ENCODE peak calls at places on chromosomes 5 and 9, in seven cellular contexts. F, A, M, X, P, S and I are unnamed samples.

GRCh38 chr5:57445006-57445714 is 37.5 kb downstream of the ACTBL2 start:
- DNase-seq in F (no peak), A (peak), M (no peak), X (no peak), P (no peak), S (no peak), I (no peak)

GRCh38 chr9:98569491-98569890 is 139.2 kb downstream of the GABBR2 start:
- DNase-seq in F (no peak), A (no peak), M (no peak), X (no peak), P (no peak), S (no peak), I (no peak)

GRCh38 chr9:98924971-98925820 is 18.5 kb upstream of the COL15A1 start:
- DNase-seq in F (no peak), A (no peak), M (no peak), X (no peak), P (no peak), S (no peak), I (no peak)

GRCh38 chr9:95116820-95117204 is 200.7 kb downstream of the FANCC start:
- DNase-seq in F (no peak), A (no peak), M (peak), X (no peak), P (no peak), S (no peak), I (no peak)

GRCh38 chr5:21663082-21663481 is 1190.1 kb downstream of the CDH12 start:
- DNase-seq in F (no peak), A (no peak), M (no peak), X (no peak), P (no peak), S (no peak), I (no peak)

GRCh38 chr5:82793808-82794419 is 283.3 kb downstream of the TMEM167A start:
- DNase-seq in F (peak), A (peak), M (peak), X (peak), P (peak), S (peak), I (no peak)

GRCh38 chr9:127788337-127789011 is 2.6 kb downstream of the CDK9 start:
- DNase-seq in F (no peak), A (no peak), M (no peak), X (no peak), P (no peak), S (no peak), I (no peak)

GRCh38 chr9:93261281-93261680 is 77.3 kb downstream of the WNK2 start:
- DNase-seq in F (no peak), A (no peak), M (no peak), X (no peak), P (no peak), S (no peak), I (no peak)

GRCh38 chr5:67353500-67353931 is 156.9 kb upstream of the CD180 start:
- DNase-seq in F (no peak), A (peak), M (no peak), X (peak), P (peak), S (no peak), I (peak)

GRCh38 chr9:130062750-130063149 is 9.0 kb downstream of the GPR107 start:
- DNase-seq in F (no peak), A (no peak), M (no peak), X (no peak), P (no peak), S (no peak), I (no peak)

GRCh38 chr9:77456829-77457437 is 191.2 kb downstream of the GNA14 start:
- DNase-seq in F (peak), A (peak), M (peak), X (peak), P (peak), S (peak), I (peak)

DNA sequence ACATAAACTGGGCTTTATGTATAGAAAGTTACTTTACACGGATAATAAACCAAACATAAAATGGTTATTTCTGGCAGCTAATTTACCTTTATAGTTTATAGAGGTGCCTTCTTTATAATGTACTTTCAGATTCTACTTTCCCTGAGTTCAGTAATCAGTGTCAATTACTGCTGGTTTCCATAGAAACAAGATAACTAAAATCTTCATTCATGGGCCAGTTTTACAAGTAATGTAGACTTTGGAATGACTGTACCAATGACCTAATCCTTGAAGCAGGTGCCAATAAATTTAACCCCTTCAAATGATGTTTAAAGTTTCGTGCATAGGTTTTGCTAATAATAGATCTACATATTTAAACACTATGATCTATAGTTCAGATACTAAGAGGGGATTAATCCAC is 183.6 kb upstream of the ITGA1 start:
- DNase-seq in F (no peak), A (no peak), M (no peak), X (no peak), P (no peak), S (no peak), I (no peak)
- H3K4me3 ChIP-seq in F (no peak), A (no peak), M (no peak), X (no peak), P (no peak), S (no peak), I (no peak)

DNA sequence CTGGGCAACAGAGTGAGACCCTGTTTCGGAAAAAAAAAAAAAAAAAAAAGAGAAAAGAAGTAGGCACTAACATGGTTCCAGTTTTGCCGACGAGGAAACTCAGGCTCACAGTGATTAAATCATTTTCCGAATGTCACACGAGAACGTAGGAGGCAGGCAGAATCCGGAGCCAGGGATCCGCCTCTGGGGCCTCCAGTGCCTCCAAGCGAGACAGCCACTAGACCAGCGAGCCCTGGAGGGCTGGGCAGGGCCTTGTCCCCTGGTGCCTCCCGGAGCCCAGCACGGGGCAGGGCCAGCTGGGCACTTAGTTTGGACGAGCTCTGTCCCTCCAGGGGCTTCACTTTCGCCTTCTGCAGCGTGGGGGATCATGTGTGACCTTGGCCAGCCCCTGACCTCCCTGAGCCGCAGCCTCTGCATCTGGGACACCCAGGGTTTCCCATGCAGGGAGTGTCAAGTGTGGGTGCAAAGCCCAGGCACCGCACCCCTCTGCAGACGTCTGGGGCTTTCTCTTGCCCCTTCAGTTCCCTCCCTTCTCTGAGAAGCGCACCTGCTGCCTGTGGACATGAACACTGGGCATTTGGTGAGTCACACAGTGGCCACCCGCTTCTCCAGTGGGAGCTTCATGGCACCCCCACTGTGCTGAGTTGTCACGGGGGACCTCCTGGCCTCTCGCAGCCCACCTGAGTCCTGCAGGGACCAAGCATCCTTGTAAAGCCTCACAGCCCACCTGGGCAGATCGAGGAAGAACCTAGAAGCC is 80.3 kb downstream of the RXRA start:
- DNase-seq in F (no peak), A (peak), M (peak), X (no peak), P (no peak), S (no peak), I (no peak)
- H3K4me3 ChIP-seq in F (peak), A (peak), M (peak), X (peak), P (peak), S (no peak), I (peak)

GRCh38 chr5:123287881-123288280 is 135.3 kb downstream of the CEP120 start:
- DNase-seq in F (no peak), A (no peak), M (no peak), X (no peak), P (no peak), S (no peak), I (no peak)

GRCh38 chr5:123283537-123283936 is 139.7 kb downstream of the CEP120 start:
- DNase-seq in F (no peak), A (no peak), M (no peak), X (peak), P (no peak), S (no peak), I (no peak)

GRCh38 chr5:123283031-123283430 is 140.2 kb downstream of the CEP120 start:
- DNase-seq in F (no peak), A (no peak), M (peak), X (peak), P (no peak), S (no peak), I (no peak)

GRCh38 chr5:123289210-123289609 is 134.0 kb downstream of the CEP120 start:
- DNase-seq in F (no peak), A (no peak), M (no peak), X (no peak), P (no peak), S (no peak), I (no peak)

DNA sequence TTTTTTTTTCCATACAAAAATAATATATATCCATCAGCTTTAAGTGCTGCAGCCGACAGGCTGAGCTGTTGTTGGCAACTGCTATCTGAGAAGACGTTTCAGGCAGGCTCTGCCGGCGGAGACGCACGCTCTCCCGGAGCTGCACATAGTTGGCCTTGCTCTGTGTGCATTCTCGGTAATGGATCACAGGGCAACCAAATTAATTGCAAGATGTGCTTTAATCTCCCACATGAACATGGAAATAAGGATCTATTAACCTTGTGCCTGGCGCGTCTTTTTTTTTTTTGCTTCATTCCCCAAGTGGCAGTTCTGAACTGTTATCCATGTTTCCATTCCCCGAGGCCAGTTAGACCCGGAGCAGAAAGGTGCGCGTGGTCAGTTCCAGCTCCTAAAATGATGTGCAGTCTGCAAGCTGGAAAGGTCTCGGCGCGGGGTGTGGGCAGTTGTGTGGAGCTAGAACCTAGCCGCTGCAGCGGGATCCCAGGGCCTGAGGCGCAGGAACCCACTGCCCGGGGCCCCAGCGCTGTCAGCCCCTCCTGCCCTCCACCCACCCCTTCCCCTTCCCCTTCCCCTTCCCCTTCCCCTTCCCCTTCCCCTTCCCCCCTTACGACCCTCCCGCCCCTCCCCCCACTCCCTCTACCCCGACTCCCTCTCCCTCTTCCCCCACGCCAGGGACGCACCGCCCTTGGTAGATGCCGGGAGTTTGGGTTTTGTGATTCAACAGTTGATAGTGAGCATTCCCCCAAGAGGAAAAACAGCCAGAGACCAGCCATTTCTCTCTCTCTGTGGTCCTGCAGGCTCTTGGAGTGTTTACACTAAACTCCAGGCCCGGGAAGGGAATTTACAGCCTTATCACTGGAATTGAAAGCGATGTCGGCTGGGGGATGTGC is 137.8 kb downstream of the CEP120 start:
- DNase-seq in F (no peak), A (peak), M (peak), X (peak), P (no peak), S (peak), I (no peak)
- H3K4me3 ChIP-seq in F (no peak), A (peak), M (peak), X (peak), P (peak), S (peak), I (peak)

GRCh38 chr5:159106569-159107282 is 7.0 kb upstream of the EBF1 start:
- DNase-seq in F (peak), A (peak), M (peak), X (peak), P (peak), S (peak), I (peak)
- H3K4me3 ChIP-seq in F (peak), A (peak), M (peak), X (peak), P (peak), S (no peak), I (peak)